ENCODE peak calls at places on chromosomes 3 and 15, in five cellular contexts. U is GM12878, Z is K562, O is HepG2, P is SK-N-SH. X is an unnamed sample.

GRCh38 chr15:72117448-72117697 is 577 bp downstream of the MYO9A start:
- DNase-seq in Z (peak; percentile 66), P (peak; percentile 79), U (no peak), O (peak; percentile 32), X (peak; percentile 40)

GRCh38 chr15:40471778-40472130 is 970 bp downstream of the CHST14 start:
- DNase-seq in Z (no peak), P (no peak), O (peak; percentile 32), U (no peak), X (no peak)

GRCh38 chr3:122974764-122975162 is 52.8 kb downstream of the SEMA5B start:
- DNase-seq in P (no peak), Z (no peak), O (no peak), U (no peak), X (no peak)

GRCh38 chr3:117074833-117075232 is 365.3 kb downstream of the TUSC7 start:
- DNase-seq in O (no peak), Z (no peak), P (no peak), U (no peak), X (no peak)

GRCh38 chr3:16426665-16427064 is 86.8 kb downstream of the RFTN1 start:
- DNase-seq in O (no peak), P (no peak), Z (no peak), U (no peak), X (no peak)

GRCh38 chr3:9951598-9951961 is 628 bp downstream of the PRRT3 start:
- DNase-seq in P (peak; percentile 47), Z (no peak), O (no peak), U (no peak), X (no peak)

GRCh38 chr3:37223084-37223975 is 48.9 kb upstream of the LRRFIP2 start:
- DNase-seq in P (no peak), O (peak; percentile 29), U (no peak), Z (no peak), X (no peak)

GRCh38 chr3:120693439-120694172 is 11.6 kb upstream of the HGD start:
- DNase-seq in O (peak; percentile 86), U (no peak), P (no peak), Z (no peak), X (no peak)

GRCh38 chr3:67468511-67468910 is 185.9 kb downstream of the SUCLG2 start:
- DNase-seq in P (no peak), O (no peak), U (no peak), Z (no peak), X (no peak)

GRCh38 chr15:32864841-32865240 is 147.0 kb downstream of the GREM1 start:
- DNase-seq in U (no peak), Z (no peak), P (no peak), O (no peak), X (no peak)

GRCh38 chr15:42364529-42364928 is 5.2 kb downstream of the CAPN3 start:
- DNase-seq in P (no peak), O (no peak), U (no peak), Z (no peak), X (no peak)

GRCh38 chr15:48565560-48566482 is 79.7 kb downstream of the FBN1 start:
- DNase-seq in U (no peak), Z (no peak), P (no peak), O (no peak), X (no peak)

GRCh38 chr3:15653326-15653725 is 51.8 kb downstream of the BTD start:
- DNase-seq in Z (no peak), U (no peak), O (no peak), P (no peak), X (no peak)

GRCh38 chr15:60520825-60521368 is 42.0 kb upstream of the ICE2 start:
- DNase-seq in U (no peak), O (peak; percentile 63), P (peak; percentile 54), Z (peak; percentile 55), X (peak; percentile 57)

GRCh38 chr3:185818267-185818875 is 6.5 kb downstream of the IGF2BP2 start:
- DNase-seq in U (no peak), O (no peak), Z (no peak), P (no peak), X (no peak)

GRCh38 chr3:86991840-86992430 is 986 bp upstream of the VGLL3 start:
- DNase-seq in Z (no peak), P (no peak), O (no peak), U (no peak), X (no peak)

GRCh38 chr3:197545111-197545510 is 10.7 kb downstream of the BDH1 start:
- DNase-seq in Z (no peak), O (no peak), P (no peak), U (no peak), X (no peak)

GRCh38 chr3:168165390-168166269 is 69.9 kb upstream of the GOLIM4 start:
- DNase-seq in P (peak; percentile 64), Z (peak; percentile 51), U (peak; percentile 47), O (peak; percentile 73), X (peak; percentile 65)

GRCh38 chr3:13654330-13655073 is 105.6 kb downstream of the FBLN2 start:
- DNase-seq in O (no peak), U (no peak), Z (peak; percentile 47), P (peak; percentile 65), X (no peak)
- TF ChIP-seq ZBTB33 in O (no peak), U (no peak), Z (no peak), P (no peak), X (no peak)

GRCh38 chr3:52705688-52706686 is at the start of the genes GLT8D1 and SPCS1:
- DNase-seq in Z (peak; percentile 76), P (peak; percentile 96), U (no peak), O (peak; percentile 73), X (peak; percentile 68)
- TF ChIP-seq ZBTB33 in Z (no peak), P (peak; percentile 27), U (no peak), O (no peak), X (no peak)

GRCh38 chr3:135907422-135908165 is 57.9 kb upstream of the PPP2R3A start:
- DNase-seq in O (no peak), P (no peak), U (no peak), Z (no peak), X (no peak)
- TF ChIP-seq ZBTB33 in O (no peak), P (no peak), U (no peak), Z (no peak), X (no peak)

GRCh38 chr3:110391640-110392395 is 679.8 kb upstream of the NECTIN3 start:
- DNase-seq in Z (no peak), U (no peak), P (no peak), O (no peak), X (no peak)
- TF ChIP-seq ZBTB33 in Z (no peak), U (no peak), P (no peak), O (no peak), X (no peak)

GRCh38 chr15:91541286-91541685 is 312.2 kb upstream of the SLCO3A1 start:
- DNase-seq in P (no peak), O (no peak), U (no peak), Z (no peak), X (no peak)

GRCh38 chr15:91535856-91536500 is 317.5 kb upstream of the SLCO3A1 start:
- DNase-seq in U (no peak), O (no peak), Z (no peak), P (no peak), X (no peak)

GRCh38 chr15:91534235-91534634 is 319.3 kb upstream of the SLCO3A1 start:
- DNase-seq in O (no peak), U (no peak), P (no peak), Z (no peak), X (no peak)

GRCh38 chr15:91538782-91539181 is 314.7 kb upstream of the SLCO3A1 start:
- DNase-seq in Z (no peak), P (no peak), U (no peak), O (no peak), X (no peak)

GRCh38 chr15:91537868-91538267 is 315.6 kb upstream of the SLCO3A1 start:
- DNase-seq in Z (no peak), P (no peak), U (no peak), O (no peak), X (no peak)
- TF ChIP-seq ZBTB33 in Z (no peak), P (no peak), U (no peak), O (no peak), X (no peak)

GRCh38 chr3:29167180-29167579 is 113.7 kb upstream of the RBMS3 start:
- DNase-seq in P (no peak), Z (no peak), U (no peak), O (no peak), X (no peak)

GRCh38 chr3:29169456-29169855 is 111.4 kb upstream of the RBMS3 start:
- DNase-seq in O (no peak), Z (no peak), U (no peak), P (peak; percentile 18), X (no peak)

GRCh38 chr3:29171583-29171990 is 109.3 kb upstream of the RBMS3 start:
- DNase-seq in O (no peak), Z (no peak), P (no peak), U (no peak), X (no peak)

GRCh38 chr3:29168686-29169085 is 112.2 kb upstream of the RBMS3 start:
- DNase-seq in Z (no peak), O (no peak), P (no peak), U (no peak), X (no peak)

DNA sequence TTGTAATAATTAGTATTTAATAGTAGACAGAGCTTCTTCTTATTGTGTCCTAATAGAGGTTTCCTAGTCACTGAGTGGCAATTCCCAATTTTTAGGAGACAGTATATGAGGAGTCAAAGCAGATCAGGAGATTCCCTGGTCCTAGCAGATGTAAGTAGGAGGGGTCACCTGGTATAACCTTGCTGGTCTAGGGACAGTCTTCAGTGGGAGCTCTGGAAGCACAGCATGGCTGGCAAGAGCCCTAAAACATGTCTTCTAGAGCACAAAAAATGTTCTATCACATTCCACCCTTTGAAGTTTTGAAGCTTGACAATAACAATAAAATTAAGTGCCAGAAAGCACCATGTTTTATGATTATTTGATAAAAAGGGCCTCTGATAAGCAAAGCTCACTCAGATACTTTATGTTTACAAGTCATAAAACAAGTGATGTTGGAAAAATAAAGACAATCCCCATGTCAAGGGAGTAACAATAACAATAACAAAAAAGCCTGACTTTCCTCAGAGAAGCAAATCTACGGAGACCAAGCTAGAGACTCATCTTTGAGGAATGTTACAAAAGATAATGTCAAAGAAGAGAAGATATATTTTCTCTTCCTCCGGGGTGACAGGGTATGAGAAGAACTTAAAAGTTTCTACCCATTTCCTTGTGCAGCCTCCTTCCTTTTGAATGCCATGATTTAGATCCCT is 109.8 kb upstream of the RBMS3 start:
- DNase-seq in P (no peak), Z (no peak), U (no peak), O (no peak), X (no peak)
- TF ChIP-seq ZBTB33 in P (no peak), Z (no peak), U (no peak), O (no peak), X (no peak)

GRCh38 chr15:74391604-74392401 is 24.4 kb upstream of the CYP11A1 start:
- DNase-seq in U (no peak), P (no peak), Z (no peak), O (no peak), X (no peak)

GRCh38 chr15:74392902-74393301 is 25.5 kb upstream of the CYP11A1 start:
- DNase-seq in Z (no peak), P (no peak), O (no peak), U (no peak), X (no peak)

GRCh38 chr15:74390552-74391288 is 23.3 kb upstream of the CYP11A1 start:
- DNase-seq in P (no peak), Z (no peak), U (no peak), O (no peak), X (no peak)

GRCh38 chr15:74393423-74393822 is 26.0 kb upstream of the CYP11A1 start:
- DNase-seq in P (no peak), U (no peak), O (no peak), Z (no peak), X (no peak)

GRCh38 chr15:74392402-74392876 is 25.0 kb upstream of the CYP11A1 start:
- DNase-seq in O (no peak), Z (peak; percentile 65), U (no peak), P (peak; percentile 61), X (no peak)
- TF ChIP-seq ZBTB33 in O (no peak), Z (no peak), U (no peak), P (no peak), X (no peak)

X was measured in HCT116.